ENCODE peak calls at places on chromosomes 1 and 21, in ten cellular contexts. One of them, this sample, is unnamed.

GRCh38 chr1:171931752-171932151 is 90.5 kb downstream of the DNM3 start:
- DNase-seq in osteoblast: no peak
- DNase-seq in CD8-positive, alpha-beta T cell: no peak
- DNase-seq in activated CD8-positive, alpha-beta T cell treated with anti-CD3 and anti-CD28 coated beads for 36 hours: no peak
- DNase-seq in tibial artery: no peak
- DNase-seq in epithelial cell of esophagus: no peak
- DNase-seq in WERI-Rb-1: no peak
- DNase-seq in neural progenitor cell: no peak
- DNase-seq in astrocyte of the spinal cord: no peak
- DNase-seq in cardiac muscle cell: no peak
- DNase-seq in this sample: no peak

GRCh38 chr1:55363261-55363660 is 148.1 kb upstream of the USP24 start:
- DNase-seq in CD8-positive, alpha-beta T cell: no peak
- DNase-seq in WERI-Rb-1: no peak
- DNase-seq in osteoblast: no peak
- DNase-seq in epithelial cell of esophagus: no peak
- DNase-seq in neural progenitor cell: no peak
- DNase-seq in activated CD8-positive, alpha-beta T cell treated with anti-CD3 and anti-CD28 coated beads for 36 hours: no peak
- DNase-seq in tibial artery: no peak
- DNase-seq in cardiac muscle cell: no peak
- DNase-seq in astrocyte of the spinal cord: peak
- DNase-seq in this sample: no peak

GRCh38 chr1:150808134-150808533 is at the start of gene CTSK:
- DNase-seq in tibial artery: peak
- DNase-seq in WERI-Rb-1: no peak
- DNase-seq in CD8-positive, alpha-beta T cell: no peak
- DNase-seq in astrocyte of the spinal cord: no peak
- DNase-seq in cardiac muscle cell: no peak
- DNase-seq in neural progenitor cell: no peak
- DNase-seq in osteoblast: no peak
- DNase-seq in activated CD8-positive, alpha-beta T cell treated with anti-CD3 and anti-CD28 coated beads for 36 hours: no peak
- DNase-seq in epithelial cell of esophagus: no peak
- DNase-seq in this sample: no peak

GRCh38 chr1:28577052-28577678 is 14.9 kb upstream of the RAB42 start:
- DNase-seq in tibial artery: no peak
- DNase-seq in CD8-positive, alpha-beta T cell: no peak
- DNase-seq in WERI-Rb-1: no peak
- DNase-seq in osteoblast: peak
- DNase-seq in astrocyte of the spinal cord: no peak
- DNase-seq in epithelial cell of esophagus: no peak
- DNase-seq in cardiac muscle cell: no peak
- DNase-seq in activated CD8-positive, alpha-beta T cell treated with anti-CD3 and anti-CD28 coated beads for 36 hours: no peak
- DNase-seq in neural progenitor cell: no peak
- DNase-seq in this sample: no peak

GRCh38 chr1:162177126-162177525 is 107.6 kb downstream of the NOS1AP start:
- DNase-seq in cardiac muscle cell: no peak
- DNase-seq in tibial artery: no peak
- DNase-seq in activated CD8-positive, alpha-beta T cell treated with anti-CD3 and anti-CD28 coated beads for 36 hours: no peak
- DNase-seq in neural progenitor cell: peak
- DNase-seq in astrocyte of the spinal cord: no peak
- DNase-seq in osteoblast: no peak
- DNase-seq in WERI-Rb-1: peak
- DNase-seq in CD8-positive, alpha-beta T cell: no peak
- DNase-seq in epithelial cell of esophagus: peak
- DNase-seq in this sample: no peak

GRCh38 chr1:163570061-163570460 is 248.3 kb downstream of the NUF2 start:
- DNase-seq in neural progenitor cell: no peak
- DNase-seq in tibial artery: no peak
- DNase-seq in epithelial cell of esophagus: no peak
- DNase-seq in osteoblast: no peak
- DNase-seq in CD8-positive, alpha-beta T cell: no peak
- DNase-seq in WERI-Rb-1: no peak
- DNase-seq in astrocyte of the spinal cord: no peak
- DNase-seq in activated CD8-positive, alpha-beta T cell treated with anti-CD3 and anti-CD28 coated beads for 36 hours: no peak
- DNase-seq in cardiac muscle cell: no peak
- DNase-seq in this sample: no peak

GRCh38 chr1:87219626-87220025 is 109.1 kb upstream of the LMO4 start:
- DNase-seq in astrocyte of the spinal cord: no peak
- DNase-seq in cardiac muscle cell: no peak
- DNase-seq in CD8-positive, alpha-beta T cell: no peak
- DNase-seq in WERI-Rb-1: no peak
- DNase-seq in tibial artery: no peak
- DNase-seq in epithelial cell of esophagus: peak
- DNase-seq in neural progenitor cell: no peak
- DNase-seq in osteoblast: no peak
- DNase-seq in activated CD8-positive, alpha-beta T cell treated with anti-CD3 and anti-CD28 coated beads for 36 hours: no peak
- DNase-seq in this sample: no peak

GRCh38 chr1:226125831-226126230 is 60.7 kb downstream of the ACBD3 start:
- DNase-seq in tibial artery: peak
- DNase-seq in WERI-Rb-1: no peak
- DNase-seq in cardiac muscle cell: no peak
- DNase-seq in activated CD8-positive, alpha-beta T cell treated with anti-CD3 and anti-CD28 coated beads for 36 hours: no peak
- DNase-seq in CD8-positive, alpha-beta T cell: no peak
- DNase-seq in epithelial cell of esophagus: no peak
- DNase-seq in astrocyte of the spinal cord: no peak
- DNase-seq in neural progenitor cell: no peak
- DNase-seq in osteoblast: peak
- DNase-seq in this sample: no peak

GRCh38 chr1:211375286-211375818 is 48.7 kb downstream of the TRAF5 start:
- DNase-seq in WERI-Rb-1: no peak
- DNase-seq in osteoblast: no peak
- DNase-seq in tibial artery: no peak
- DNase-seq in CD8-positive, alpha-beta T cell: no peak
- DNase-seq in astrocyte of the spinal cord: no peak
- DNase-seq in activated CD8-positive, alpha-beta T cell treated with anti-CD3 and anti-CD28 coated beads for 36 hours: no peak
- DNase-seq in epithelial cell of esophagus: no peak
- DNase-seq in neural progenitor cell: peak
- DNase-seq in cardiac muscle cell: no peak
- DNase-seq in this sample: no peak

GRCh38 chr1:51306950-51307349 is 23.4 kb downstream of the TTC39A start:
- DNase-seq in epithelial cell of esophagus: no peak
- DNase-seq in tibial artery: no peak
- DNase-seq in osteoblast: no peak
- DNase-seq in neural progenitor cell: no peak
- DNase-seq in WERI-Rb-1: no peak
- DNase-seq in activated CD8-positive, alpha-beta T cell treated with anti-CD3 and anti-CD28 coated beads for 36 hours: no peak
- DNase-seq in astrocyte of the spinal cord: no peak
- DNase-seq in cardiac muscle cell: no peak
- DNase-seq in CD8-positive, alpha-beta T cell: no peak
- DNase-seq in this sample: no peak

DNA sequence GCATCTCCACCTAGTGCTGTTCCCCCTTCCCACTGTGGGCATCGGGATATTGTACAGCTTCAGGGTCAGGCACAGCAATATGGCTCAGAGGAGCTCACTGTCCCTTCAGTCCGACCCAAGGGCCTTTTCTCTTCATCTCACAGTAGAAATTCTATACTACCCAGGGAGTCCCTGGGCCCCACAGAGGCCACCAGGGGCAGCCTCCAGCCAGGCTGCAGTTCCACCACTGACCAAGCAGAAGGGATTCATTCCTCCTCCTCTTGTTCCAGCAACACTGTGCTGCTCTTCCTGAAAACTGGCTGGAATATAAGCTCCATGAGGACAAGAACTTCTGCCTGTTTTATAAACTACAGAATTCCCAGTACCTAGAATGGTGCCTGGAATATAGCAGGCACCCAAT is 70.5 kb downstream of the CD34 start:
- DNase-seq in tibial artery: no peak
- DNase-seq in astrocyte of the spinal cord: no peak
- DNase-seq in osteoblast: no peak
- DNase-seq in WERI-Rb-1: no peak
- DNase-seq in neural progenitor cell: no peak
- DNase-seq in cardiac muscle cell: no peak
- DNase-seq in CD8-positive, alpha-beta T cell: no peak
- DNase-seq in epithelial cell of esophagus: no peak
- DNase-seq in activated CD8-positive, alpha-beta T cell treated with anti-CD3 and anti-CD28 coated beads for 36 hours: no peak
- DNase-seq in this sample: no peak
- TF ChIP-seq CTCF in tibial artery: no peak
- TF ChIP-seq CTCF in astrocyte of the spinal cord: no peak
- TF ChIP-seq CTCF in osteoblast: peak
- TF ChIP-seq CTCF in WERI-Rb-1: peak
- TF ChIP-seq CTCF in neural progenitor cell: peak
- TF ChIP-seq CTCF in cardiac muscle cell: no peak
- TF ChIP-seq CTCF in CD8-positive, alpha-beta T cell: no peak
- TF ChIP-seq CTCF in epithelial cell of esophagus: no peak
- TF ChIP-seq CTCF in activated CD8-positive, alpha-beta T cell treated with anti-CD3 and anti-CD28 coated beads for 36 hours: no peak
- TF ChIP-seq CTCF in this sample: no peak

DNA sequence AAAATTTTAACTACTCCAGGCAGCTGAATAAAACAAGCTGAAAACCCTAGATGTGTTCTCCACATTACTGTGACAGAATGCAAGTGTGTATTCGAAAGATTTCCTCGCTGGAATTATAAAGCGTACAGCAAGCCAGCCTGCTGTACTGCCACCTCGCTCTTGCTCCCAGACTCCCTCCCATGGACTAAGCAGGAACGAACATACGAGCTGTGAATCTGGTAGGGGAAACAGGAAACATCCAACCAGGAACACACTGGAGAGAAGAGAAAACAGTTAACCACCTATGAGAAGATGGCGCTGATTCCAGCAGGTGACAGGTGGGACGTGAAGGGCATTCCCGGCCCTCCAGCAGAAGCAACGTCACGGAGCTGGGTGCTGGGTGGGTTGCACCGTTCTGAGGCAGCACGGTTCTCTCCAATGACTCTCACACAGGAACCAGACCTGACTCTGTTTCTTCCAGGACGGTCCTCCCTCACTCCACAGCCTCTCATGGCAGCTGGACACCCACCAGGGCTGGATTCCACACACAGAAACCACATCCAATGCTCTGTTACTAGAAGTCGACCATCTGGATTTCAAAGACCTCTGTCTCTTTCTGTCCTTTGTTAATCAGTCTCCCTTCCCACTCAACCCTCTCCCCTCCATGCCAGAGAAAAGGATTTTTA is 219.2 kb downstream of the RERE start:
- DNase-seq in WERI-Rb-1: peak
- DNase-seq in cardiac muscle cell: peak
- DNase-seq in tibial artery: no peak
- DNase-seq in CD8-positive, alpha-beta T cell: no peak
- DNase-seq in astrocyte of the spinal cord: peak
- DNase-seq in epithelial cell of esophagus: peak
- DNase-seq in osteoblast: peak
- DNase-seq in activated CD8-positive, alpha-beta T cell treated with anti-CD3 and anti-CD28 coated beads for 36 hours: no peak
- DNase-seq in neural progenitor cell: peak
- DNase-seq in this sample: no peak
- TF ChIP-seq CTCF in WERI-Rb-1: peak
- TF ChIP-seq CTCF in cardiac muscle cell: peak
- TF ChIP-seq CTCF in tibial artery: peak
- TF ChIP-seq CTCF in CD8-positive, alpha-beta T cell: no peak
- TF ChIP-seq CTCF in astrocyte of the spinal cord: peak
- TF ChIP-seq CTCF in epithelial cell of esophagus: peak
- TF ChIP-seq CTCF in osteoblast: peak
- TF ChIP-seq CTCF in activated CD8-positive, alpha-beta T cell treated with anti-CD3 and anti-CD28 coated beads for 36 hours: no peak
- TF ChIP-seq CTCF in neural progenitor cell: peak
- TF ChIP-seq CTCF in this sample: peak

GRCh38 chr1:208190784-208191183 is 53.4 kb downstream of the PLXNA2 start:
- DNase-seq in CD8-positive, alpha-beta T cell: no peak
- DNase-seq in WERI-Rb-1: peak
- DNase-seq in activated CD8-positive, alpha-beta T cell treated with anti-CD3 and anti-CD28 coated beads for 36 hours: no peak
- DNase-seq in osteoblast: no peak
- DNase-seq in cardiac muscle cell: no peak
- DNase-seq in astrocyte of the spinal cord: no peak
- DNase-seq in neural progenitor cell: no peak
- DNase-seq in tibial artery: no peak
- DNase-seq in epithelial cell of esophagus: no peak
- DNase-seq in this sample: no peak
- TF ChIP-seq CTCF in CD8-positive, alpha-beta T cell: no peak
- TF ChIP-seq CTCF in WERI-Rb-1: peak
- TF ChIP-seq CTCF in activated CD8-positive, alpha-beta T cell treated with anti-CD3 and anti-CD28 coated beads for 36 hours: no peak
- TF ChIP-seq CTCF in osteoblast: no peak
- TF ChIP-seq CTCF in cardiac muscle cell: no peak
- TF ChIP-seq CTCF in astrocyte of the spinal cord: no peak
- TF ChIP-seq CTCF in neural progenitor cell: no peak
- TF ChIP-seq CTCF in tibial artery: no peak
- TF ChIP-seq CTCF in epithelial cell of esophagus: no peak
- TF ChIP-seq CTCF in this sample: no peak

GRCh38 chr1:183290628-183291027 is 104.6 kb downstream of the LAMC2 start:
- DNase-seq in astrocyte of the spinal cord: no peak
- DNase-seq in CD8-positive, alpha-beta T cell: no peak
- DNase-seq in neural progenitor cell: no peak
- DNase-seq in osteoblast: no peak
- DNase-seq in tibial artery: no peak
- DNase-seq in epithelial cell of esophagus: no peak
- DNase-seq in cardiac muscle cell: no peak
- DNase-seq in activated CD8-positive, alpha-beta T cell treated with anti-CD3 and anti-CD28 coated beads for 36 hours: no peak
- DNase-seq in WERI-Rb-1: no peak
- DNase-seq in this sample: no peak
- TF ChIP-seq CTCF in astrocyte of the spinal cord: no peak
- TF ChIP-seq CTCF in CD8-positive, alpha-beta T cell: no peak
- TF ChIP-seq CTCF in neural progenitor cell: no peak
- TF ChIP-seq CTCF in osteoblast: no peak
- TF ChIP-seq CTCF in tibial artery: no peak
- TF ChIP-seq CTCF in epithelial cell of esophagus: no peak
- TF ChIP-seq CTCF in cardiac muscle cell: no peak
- TF ChIP-seq CTCF in activated CD8-positive, alpha-beta T cell treated with anti-CD3 and anti-CD28 coated beads for 36 hours: no peak
- TF ChIP-seq CTCF in WERI-Rb-1: no peak
- TF ChIP-seq CTCF in this sample: no peak

GRCh38 chr21:15431053-15431452 is 298.7 kb upstream of the USP25 start:
- DNase-seq in astrocyte of the spinal cord: no peak
- DNase-seq in neural progenitor cell: no peak
- DNase-seq in CD8-positive, alpha-beta T cell: no peak
- DNase-seq in tibial artery: no peak
- DNase-seq in epithelial cell of esophagus: no peak
- DNase-seq in osteoblast: no peak
- DNase-seq in activated CD8-positive, alpha-beta T cell treated with anti-CD3 and anti-CD28 coated beads for 36 hours: no peak
- DNase-seq in cardiac muscle cell: no peak
- DNase-seq in WERI-Rb-1: peak
- DNase-seq in this sample: no peak
- TF ChIP-seq CTCF in astrocyte of the spinal cord: no peak
- TF ChIP-seq CTCF in neural progenitor cell: no peak
- TF ChIP-seq CTCF in CD8-positive, alpha-beta T cell: no peak
- TF ChIP-seq CTCF in tibial artery: no peak
- TF ChIP-seq CTCF in epithelial cell of esophagus: no peak
- TF ChIP-seq CTCF in osteoblast: no peak
- TF ChIP-seq CTCF in activated CD8-positive, alpha-beta T cell treated with anti-CD3 and anti-CD28 coated beads for 36 hours: no peak
- TF ChIP-seq CTCF in cardiac muscle cell: no peak
- TF ChIP-seq CTCF in WERI-Rb-1: peak
- TF ChIP-seq CTCF in this sample: no peak

DNA sequence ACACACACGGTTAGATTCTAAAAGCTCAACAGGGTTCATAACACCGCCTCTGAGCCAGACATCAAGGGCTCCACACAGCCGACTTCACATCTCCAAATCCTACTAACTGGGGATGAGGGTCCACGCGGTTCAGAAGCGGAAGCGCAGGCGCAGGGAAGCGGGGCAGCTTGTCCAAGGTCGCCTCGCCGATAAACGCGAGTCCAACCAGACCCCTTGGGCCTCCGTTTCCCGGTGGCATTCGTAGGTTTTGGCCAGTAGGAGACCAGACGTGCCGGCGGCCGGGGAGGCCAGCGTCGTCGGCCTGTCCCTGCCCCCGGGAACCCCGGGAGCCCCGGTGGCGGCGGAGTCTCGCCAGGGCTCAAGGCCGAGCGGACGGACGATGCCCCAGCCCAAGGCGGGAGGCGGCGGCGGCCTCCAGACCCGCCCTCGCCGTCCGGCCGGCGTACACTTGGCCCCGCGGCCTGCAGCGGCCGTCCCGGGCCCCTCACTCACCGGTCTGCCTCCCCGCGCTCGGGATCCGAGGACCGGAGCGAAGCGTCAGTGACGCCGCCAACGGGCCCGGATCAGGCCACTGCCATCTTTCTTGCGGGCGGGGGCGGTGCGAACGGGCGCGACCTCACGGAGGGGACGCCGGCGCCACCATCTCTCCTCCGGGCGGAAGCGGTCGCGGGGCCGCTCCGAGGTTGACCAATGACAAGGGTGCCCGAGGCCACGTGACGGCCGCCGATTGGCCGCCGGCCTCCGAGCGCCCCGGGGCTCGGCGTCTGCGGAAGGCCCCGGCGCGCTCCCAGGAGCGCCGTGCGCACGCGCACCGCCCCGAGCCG is at the start of gene SDF4:
- DNase-seq in CD8-positive, alpha-beta T cell: peak
- DNase-seq in activated CD8-positive, alpha-beta T cell treated with anti-CD3 and anti-CD28 coated beads for 36 hours: peak
- DNase-seq in tibial artery: peak
- DNase-seq in osteoblast: peak
- DNase-seq in epithelial cell of esophagus: peak
- DNase-seq in astrocyte of the spinal cord: peak
- DNase-seq in cardiac muscle cell: peak
- DNase-seq in WERI-Rb-1: peak
- DNase-seq in neural progenitor cell: peak
- DNase-seq in this sample: peak
- TF ChIP-seq CTCF in CD8-positive, alpha-beta T cell: no peak
- TF ChIP-seq CTCF in activated CD8-positive, alpha-beta T cell treated with anti-CD3 and anti-CD28 coated beads for 36 hours: no peak
- TF ChIP-seq CTCF in tibial artery: no peak
- TF ChIP-seq CTCF in osteoblast: no peak
- TF ChIP-seq CTCF in epithelial cell of esophagus: no peak
- TF ChIP-seq CTCF in astrocyte of the spinal cord: no peak
- TF ChIP-seq CTCF in cardiac muscle cell: no peak
- TF ChIP-seq CTCF in WERI-Rb-1: no peak
- TF ChIP-seq CTCF in neural progenitor cell: no peak
- TF ChIP-seq CTCF in this sample: no peak

This sample was measured in progenitor cell of endocrine pancreas.